ENCODE peak calls at places on chromosomes 16 and 17, in five cellular contexts. V, X, J, K and P are unnamed samples.

GRCh38 chr17:17877548-17878358 is 41.0 kb upstream of the SREBF1 start:
- DNase-seq in V (no peak), X (no peak), J (peak; percentile 72), K (peak; percentile 53), P (peak; percentile 94)

GRCh38 chr16:84519855-84520254 is 15.4 kb upstream of the MEAK7 start:
- DNase-seq in V (no peak), X (no peak), J (no peak), K (no peak), P (no peak)

GRCh38 chr17:6498356-6498755 is 54.1 kb downstream of the PIMREG start:
- DNase-seq in V (no peak), X (no peak), J (peak; percentile 3), K (peak; percentile 11), P (no peak)

GRCh38 chr17:67223924-67224323 is 21.1 kb downstream of the HELZ start:
- DNase-seq in V (no peak), X (no peak), J (no peak), K (no peak), P (no peak)

GRCh38 chr16:1687427-1688316 is 9.6 kb downstream of the JPT2 start:
- DNase-seq in V (no peak), X (no peak), J (no peak), K (no peak), P (no peak)

GRCh38 chr17:43406676-43407645 is 8.2 kb downstream of the ARL4D start:
- DNase-seq in V (no peak), X (no peak), J (no peak), K (no peak), P (no peak)

GRCh38 chr17:46929413-46929812 is 6.5 kb downstream of the GOSR2 start:
- DNase-seq in V (no peak), X (no peak), J (no peak), K (peak; percentile 75), P (no peak)

GRCh38 chr17:39799395-39799794 is 61.7 kb downstream of the GRB7 start:
- DNase-seq in V (no peak), X (no peak), J (no peak), K (no peak), P (no peak)

GRCh38 chr17:48577946-48578615 is at the start of gene HOXB4:
- DNase-seq in V (peak; percentile 45), X (peak; percentile 82), J (no peak), K (peak; percentile 94), P (no peak)

DNA sequence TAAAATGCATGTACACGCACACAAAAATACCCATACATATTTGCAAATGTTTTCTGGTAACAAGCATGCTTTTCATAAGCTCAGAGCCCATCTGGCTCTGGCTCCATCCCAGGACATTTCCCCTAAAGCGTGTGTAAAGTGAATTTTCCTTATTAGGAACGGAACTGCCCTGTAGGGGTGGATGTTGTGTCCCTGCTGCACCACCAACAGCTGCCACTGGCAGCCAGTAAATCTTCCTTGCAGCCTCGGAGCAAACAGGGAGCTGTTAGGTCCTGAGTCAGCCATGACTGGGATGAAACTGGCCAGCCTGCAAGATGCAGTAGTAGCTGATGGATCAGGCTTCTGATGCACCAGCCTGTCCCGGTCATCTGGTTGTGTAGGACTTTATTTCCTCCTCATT is 393.6 kb downstream of the UTP18 start:
- DNase-seq in V (no peak), X (no peak), J (no peak), K (no peak), P (no peak)
- TF ChIP-seq CTCF in V (no peak), X (no peak), J (no peak), K (no peak), P (no peak)

DNA sequence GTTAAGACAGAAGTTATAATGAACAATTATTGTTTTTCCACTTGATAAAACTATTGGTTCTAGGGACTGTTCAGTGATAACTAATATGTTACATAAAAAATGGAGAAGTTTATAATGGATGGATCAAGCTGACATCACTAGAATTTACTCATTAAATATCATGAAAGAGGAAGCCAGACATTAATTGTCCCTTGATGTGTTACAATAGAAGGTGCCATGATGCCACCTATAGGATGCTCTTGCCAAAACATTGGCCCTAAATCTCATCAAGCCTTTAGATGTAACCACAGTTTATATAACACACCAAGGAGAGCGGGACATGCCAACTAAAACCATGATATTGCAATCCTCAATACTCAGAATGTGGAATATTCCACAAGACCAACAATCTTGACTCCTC is 147.9 kb upstream of the MON1B start:
- DNase-seq in V (no peak), X (no peak), J (no peak), K (no peak), P (no peak)
- TF ChIP-seq CTCF in V (no peak), X (no peak), J (no peak), K (no peak), P (peak; percentile 7)

DNA sequence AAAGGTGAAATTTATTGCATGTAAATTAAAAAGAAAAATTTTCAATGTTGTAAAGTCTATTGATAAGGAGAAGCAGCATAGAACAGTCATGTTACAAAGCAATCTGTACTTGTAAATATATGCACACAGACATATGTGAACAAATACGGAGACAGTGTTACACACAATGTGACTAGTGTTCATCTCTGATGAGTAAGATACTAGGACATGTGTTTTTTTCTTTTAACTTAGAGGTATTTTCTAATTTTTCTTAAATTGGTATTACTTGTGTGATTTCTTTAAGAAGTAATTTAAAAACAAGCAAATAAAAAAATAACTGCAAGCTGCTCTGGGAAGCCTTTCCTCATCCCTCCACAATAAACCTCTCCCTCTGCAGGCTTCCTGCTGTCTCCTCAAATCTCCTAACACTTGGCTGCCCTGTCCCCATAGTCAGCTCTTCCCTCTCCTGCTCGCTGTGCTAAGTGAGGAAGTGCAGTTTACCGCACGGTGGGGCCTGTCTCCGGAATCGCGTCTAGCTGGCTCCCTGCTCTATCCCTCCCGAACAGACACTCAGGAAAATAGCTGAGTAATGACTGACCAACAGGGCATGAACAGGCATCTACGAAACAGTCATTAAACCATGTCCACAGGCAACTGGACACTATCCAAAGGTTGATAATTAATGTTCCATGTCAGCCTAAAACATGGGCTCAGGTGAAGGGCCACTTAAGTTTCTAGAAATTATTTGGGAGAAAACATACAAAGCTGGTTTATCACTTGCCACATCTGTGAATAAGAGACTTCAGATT is 35.9 kb downstream of the CMTM4 start:
- DNase-seq in V (no peak), X (no peak), J (no peak), K (peak; percentile 49), P (no peak)
- TF ChIP-seq CTCF in V (no peak), X (no peak), J (no peak), K (no peak), P (peak; percentile 38)

DNA sequence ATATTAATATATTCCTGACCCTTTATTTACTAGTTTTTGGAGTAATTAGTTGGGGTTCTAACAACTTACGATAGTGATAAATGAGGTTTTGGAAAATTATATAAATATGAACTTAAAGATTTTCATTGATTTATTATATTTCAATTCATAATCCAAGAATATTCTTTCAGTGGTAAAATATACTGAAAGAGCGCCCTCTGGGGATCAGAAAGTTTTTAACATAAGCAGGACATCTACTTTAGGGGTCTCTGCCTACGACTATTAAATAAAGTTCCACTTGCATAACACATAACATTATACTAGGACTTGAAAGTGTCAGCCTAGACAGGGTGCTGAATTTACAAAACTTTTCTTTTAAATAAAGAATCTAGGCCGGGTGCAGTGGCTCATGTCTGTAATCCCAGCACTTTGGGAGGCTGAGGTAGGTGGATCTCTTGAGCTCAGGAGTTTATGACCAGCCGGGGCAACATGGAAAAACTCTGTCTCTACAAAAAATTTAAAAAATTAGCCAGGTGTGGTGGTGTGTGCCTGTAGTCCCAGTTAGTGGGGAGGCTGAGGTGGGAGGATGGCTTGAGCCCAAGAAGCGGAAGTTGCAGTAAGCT is 15.6 kb downstream of the RFWD3 start:
- DNase-seq in V (no peak), X (no peak), J (no peak), K (no peak), P (no peak)
- TF ChIP-seq CTCF in V (peak; percentile 70), X (peak; percentile 76), J (no peak), K (peak; percentile 23), P (peak; percentile 66)

DNA sequence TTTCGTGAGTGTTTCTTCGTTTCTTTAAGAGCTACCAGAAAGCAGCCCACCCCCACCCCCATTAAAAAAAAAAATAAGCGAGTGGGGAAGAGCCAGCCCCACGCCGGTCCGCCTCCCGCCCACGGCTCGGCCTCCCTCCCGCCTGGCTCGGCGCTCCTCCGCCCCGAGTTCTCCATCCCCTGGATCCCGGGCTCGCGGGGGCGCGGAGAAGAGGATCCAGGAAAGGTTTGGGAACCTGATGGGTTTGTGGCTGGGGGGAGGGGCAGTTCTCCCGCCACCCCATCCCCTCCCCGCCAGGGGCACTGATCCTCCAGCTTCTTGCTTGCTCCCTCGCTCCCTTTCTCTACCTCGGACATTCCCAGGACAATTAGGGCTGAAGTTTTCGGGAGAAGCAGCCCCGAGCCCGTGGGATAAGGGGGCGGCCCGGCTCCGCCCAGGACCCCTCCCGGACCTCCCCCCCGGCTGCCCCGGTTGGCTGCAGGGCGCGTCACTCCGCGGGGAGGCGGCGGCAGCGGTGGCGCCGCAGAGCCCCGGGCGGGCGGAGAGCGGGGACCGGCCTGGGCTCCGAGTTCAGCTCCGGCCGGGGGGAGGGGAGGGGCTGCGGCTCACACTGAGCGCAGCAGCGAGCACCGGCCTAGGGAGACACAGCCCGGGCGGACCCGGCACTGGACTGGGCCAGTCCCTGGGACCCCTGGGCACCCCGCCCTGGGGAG is 1.0 kb upstream of the SALL1 start:
- DNase-seq in V (no peak), X (no peak), J (no peak), K (no peak), P (no peak)
- TF ChIP-seq CTCF in V (no peak), X (no peak), J (no peak), K (no peak), P (no peak)

GRCh38 chr16:10013364-10013763 is 168.9 kb downstream of the GRIN2A start:
- DNase-seq in V (no peak), X (no peak), J (no peak), K (no peak), P (no peak)
- TF ChIP-seq CTCF in V (no peak), X (no peak), J (no peak), K (no peak), P (no peak)

GRCh38 chr17:36892112-36892838 is 45.0 kb upstream of the LHX1 start:
- DNase-seq in V (no peak), X (no peak), J (no peak), K (no peak), P (no peak)
- TF ChIP-seq CTCF in V (no peak), X (no peak), J (no peak), K (no peak), P (no peak)

DNA sequence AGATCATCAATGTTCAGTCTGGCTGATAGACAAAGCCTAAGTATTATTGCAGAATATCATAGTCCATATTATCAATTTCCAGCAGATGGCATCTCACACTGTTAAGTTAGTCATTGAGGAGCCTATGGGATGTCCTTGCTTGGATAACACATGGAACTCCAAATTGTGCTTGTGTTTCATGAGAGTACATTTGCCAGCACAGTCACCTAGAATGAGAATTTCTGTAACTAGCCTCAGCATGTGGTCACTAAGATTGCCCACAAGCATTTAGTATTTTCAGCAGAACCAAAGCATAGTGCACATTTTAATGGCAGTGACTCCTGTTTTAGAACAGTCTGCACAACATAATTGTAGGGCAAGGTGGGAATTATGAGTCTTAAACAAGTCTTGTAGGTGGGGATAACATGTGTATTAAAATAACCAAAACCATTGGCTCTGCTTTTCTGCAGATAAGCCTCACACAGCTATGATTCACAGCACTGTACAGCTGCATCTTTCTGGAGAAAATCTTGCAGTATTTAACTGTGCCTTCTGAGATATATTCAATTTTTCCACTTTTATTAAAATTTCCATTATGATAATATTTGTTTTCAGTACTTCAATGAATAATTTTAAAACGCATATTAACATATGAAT is 882.8 kb upstream of the SOX9 start:
- DNase-seq in V (no peak), X (no peak), J (no peak), K (no peak), P (no peak)
- TF ChIP-seq CTCF in V (no peak), X (no peak), J (no peak), K (no peak), P (peak; percentile 59)

DNA sequence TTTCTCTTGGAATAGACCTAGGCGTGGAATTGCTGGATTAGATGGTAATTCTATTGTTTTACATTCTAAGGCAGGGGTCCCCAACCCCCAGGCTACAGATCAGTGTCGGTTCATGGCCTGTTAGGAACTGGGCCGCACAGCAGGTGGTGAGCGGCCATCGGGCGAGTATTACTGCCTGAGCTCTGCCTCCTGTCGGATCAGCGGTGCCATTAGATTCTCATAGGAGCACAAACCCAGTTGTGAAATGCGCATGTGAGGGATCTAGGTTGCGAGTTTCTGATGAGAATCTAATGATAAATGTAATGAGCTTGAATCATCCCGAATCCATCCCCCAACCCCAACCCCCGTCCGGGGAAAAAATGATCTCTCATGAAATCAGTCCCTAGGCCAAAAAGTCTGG is 23.0 kb downstream of the NLRC5 start:
- DNase-seq in V (no peak), X (no peak), J (no peak), K (no peak), P (no peak)
- TF ChIP-seq CTCF in V (no peak), X (no peak), J (no peak), K (no peak), P (no peak)